ENCODE peak calls at places on chromosomes 1 and 21, in ten cellular contexts. O is stimulated activated CD4-positive, alpha-beta T cell treated with anti-CD3 and anti-CD28 coated beads, TNF-alpha, amount 100 ng/mL, for 24 hours; F is NCI-H1436; Q is activated CD8-positive, alpha-beta memory T cell treated with anti-CD3 and anti-CD28 coated beads, Interleukin-2, amount 50 U/mL, for 4 hours; C is substantia nigra; T is islet precursor cell; L is fibroblast of mammary gland; Y is midbrain; X is transverse colon; M is epithelial cell of esophagus. D is an unnamed sample.
A peak's percentile ranks its signal among the peaks of the same experiment; 100 is the strongest.

GRCh38 chr1:117128323-117129079 is 7.0 kb upstream of the TRIM45 start:
- DNase-seq in Q (no peak), L (peak; percentile 64), F (no peak), X (no peak), Y (peak; percentile 61), C (no peak), T (no peak), O (no peak), M (peak; percentile 47), D (peak; percentile 72)

GRCh38 chr21:46518983-46519583 is 60.4 kb downstream of the DIP2A start:
- DNase-seq in L (no peak), Y (no peak), Q (no peak), F (no peak), C (no peak), X (no peak), O (no peak), T (no peak), M (no peak), D (peak; percentile 47)

GRCh38 chr1:92853299-92853698 is 21.5 kb downstream of the RPL5 start:
- DNase-seq in F (no peak), M (no peak), C (no peak), Q (no peak), X (no peak), Y (no peak), L (no peak), O (no peak), T (no peak), D (no peak)

GRCh38 chr1:59146651-59147358 is 150.1 kb upstream of the FGGY start:
- DNase-seq in O (peak; percentile 14), X (peak; percentile 56), Y (peak; percentile 13), M (no peak), C (peak; percentile 25), F (no peak), L (peak; percentile 54), T (peak; percentile 74), Q (peak; percentile 56), D (peak; percentile 46)

GRCh38 chr1:10186453-10187319 is 23.7 kb upstream of the KIF1B start:
- DNase-seq in T (no peak), X (no peak), L (peak; percentile 20), M (no peak), Y (no peak), C (no peak), Q (no peak), O (no peak), F (no peak), D (no peak)

GRCh38 chr1:190147616-190148015 is 330.0 kb downstream of the BRINP3 start:
- DNase-seq in M (no peak), T (no peak), O (no peak), Q (no peak), Y (no peak), X (no peak), C (no peak), L (no peak), F (no peak), D (no peak)

GRCh38 chr1:66445492-66446181 is 88.3 kb upstream of the SGIP1 start:
- DNase-seq in X (peak; percentile 51), F (no peak), O (peak; percentile 22), T (no peak), Y (peak; percentile 22), C (no peak), L (no peak), M (no peak), Q (peak; percentile 49), D (no peak)

GRCh38 chr21:46454634-46455390 is 3.9 kb upstream of the DIP2A start:
- DNase-seq in X (no peak), O (no peak), C (no peak), L (no peak), T (no peak), Q (no peak), M (no peak), Y (peak; percentile 70), F (no peak), D (no peak)

GRCh38 chr1:100463809-100464424 is 74.0 kb upstream of the GPR88 start:
- DNase-seq in F (peak; percentile 49), O (peak; percentile 31), Y (peak; percentile 65), X (no peak), L (peak; percentile 67), M (peak; percentile 60), T (peak; percentile 72), Q (peak; percentile 40), C (peak; percentile 35), D (peak; percentile 81)

GRCh38 chr1:22972760-22973159 is at the start of gene LACTBL1:
- DNase-seq in M (no peak), F (no peak), L (no peak), O (no peak), X (no peak), Q (no peak), C (no peak), T (no peak), Y (no peak), D (no peak)

GRCh38 chr1:172359531-172359991 is 60.9 kb upstream of the C1orf105 start:
- DNase-seq in M (peak; percentile 34), T (no peak), Y (no peak), Q (no peak), O (no peak), L (peak; percentile 54), X (no peak), C (no peak), F (no peak), D (peak; percentile 75)

GRCh38 chr1:175480343-175480827 is 263.0 kb downstream of the TNR start:
- DNase-seq in X (no peak), O (no peak), M (no peak), L (no peak), T (no peak), Y (no peak), F (no peak), Q (no peak), C (no peak), D (no peak)

GRCh38 chr1:23589506-23589872 is 30.2 kb upstream of the ID3 start:
- DNase-seq in X (no peak), L (no peak), M (no peak), T (no peak), O (no peak), C (no peak), Q (no peak), Y (no peak), F (no peak), D (no peak)

GRCh38 chr1:9211291-9211811 is 23.2 kb upstream of the H6PD start:
- DNase-seq in O (no peak), F (no peak), Y (no peak), T (no peak), L (peak; percentile 92), X (no peak), Q (no peak), C (no peak), M (no peak), D (peak; percentile 85)

GRCh38 chr1:113940365-113941244 is 11.5 kb downstream of the HIPK1 start:
- DNase-seq in M (no peak), Y (no peak), C (no peak), T (no peak), F (no peak), X (peak; percentile 14), Q (peak; percentile 25), L (no peak), O (no peak), D (no peak)

GRCh38 chr21:38569733-38570132 is 71.5 kb upstream of the ERG start:
- DNase-seq in M (no peak), Q (no peak), F (no peak), X (no peak), Y (no peak), O (no peak), C (no peak), T (no peak), L (no peak), D (no peak)

GRCh38 chr1:205672929-205673328 is 7.4 kb downstream of the SLC45A3 start:
- DNase-seq in X (no peak), F (no peak), L (no peak), T (peak; percentile 28), O (no peak), Q (no peak), C (no peak), Y (no peak), M (no peak), D (no peak)

GRCh38 chr1:27536767-27537166 is 46.8 kb upstream of the WASF2 start:
- DNase-seq in X (peak; percentile 27), O (no peak), Y (peak; percentile 73), M (peak; percentile 51), C (peak; percentile 82), L (peak; percentile 77), F (no peak), T (peak; percentile 95), Q (no peak), D (peak; percentile 92)

GRCh38 chr1:77825356-77825709 is 45.9 kb downstream of the MIGA1 start:
- DNase-seq in Q (no peak), M (peak; percentile 99), X (peak; percentile 10), T (no peak), L (peak; percentile 91), Y (no peak), O (no peak), C (no peak), F (no peak), D (peak; percentile 92)

GRCh38 chr1:41758904-41759548 is 159.7 kb downstream of the HIVEP3 start:
- DNase-seq in X (no peak), Y (no peak), M (peak; percentile 84), F (no peak), O (no peak), L (peak; percentile 96), C (no peak), T (no peak), Q (no peak), D (peak; percentile 91)

GRCh38 chr21:33069994-33070811 is at the start of gene OLIG1:
- DNase-seq in Y (peak; percentile 83), O (peak; percentile 19), L (peak; percentile 8), Q (peak; percentile 26), M (peak; percentile 33), T (peak; percentile 77), X (no peak), C (peak; percentile 79), F (no peak), D (peak; percentile 16)

GRCh38 chr1:92481598-92482403 is 4.9 kb downstream of the GFI1 start:
- DNase-seq in T (peak; percentile 57), X (no peak), C (no peak), Y (no peak), M (no peak), F (no peak), L (no peak), Q (peak; percentile 23), O (no peak), D (no peak)

GRCh38 chr1:77388655-77389054 is 106.8 kb downstream of the AK5 start:
- DNase-seq in O (no peak), F (no peak), M (no peak), L (no peak), T (no peak), Q (no peak), X (no peak), C (no peak), Y (no peak), D (no peak)

GRCh38 chr1:32538887-32539583 is at the start of gene ZBTB8A:
- DNase-seq in F (peak; percentile 49), T (peak; percentile 74), L (peak; percentile 71), M (peak; percentile 58), Y (peak; percentile 26), Q (no peak), X (peak; percentile 64), O (no peak), C (peak; percentile 14), D (peak; percentile 69)

GRCh38 chr1:169460193-169460833 is 25.4 kb downstream of the SLC19A2 start:
- DNase-seq in L (peak; percentile 76), T (no peak), F (no peak), M (peak; percentile 81), O (no peak), Y (no peak), C (no peak), Q (no peak), X (no peak), D (peak; percentile 60)

GRCh38 chr1:204417231-204417997 is 5.8 kb upstream of the PPP1R15B start:
- DNase-seq in C (no peak), L (peak; percentile 98), X (peak; percentile 69), M (peak; percentile 97), F (no peak), Q (peak; percentile 25), O (no peak), T (peak; percentile 87), Y (no peak), D (peak; percentile 90)

GRCh38 chr1:223713546-223714420 is 1.4 kb downstream of the CAPN2 start:
- DNase-seq in L (no peak), T (no peak), M (peak; percentile 75), C (no peak), O (no peak), Y (no peak), X (peak; percentile 52), Q (peak; percentile 32), F (no peak), D (no peak)

GRCh38 chr1:3942416-3943122 is 42.5 kb upstream of the C1orf174 start:
- DNase-seq in Q (no peak), X (peak; percentile 27), O (no peak), M (no peak), C (no peak), Y (no peak), F (peak; percentile 41), L (no peak), T (no peak), D (no peak)

D was measured in cardiac fibroblast.